ENCODE peak calls at places on chromosomes 4 and X, in six cellular contexts. N is neural crest cell, O is lower leg skin, A is natural killer cell, Y is H9, B is cardiac muscle cell. Q is an unnamed sample.

GRCh38 chr4:77599378-77599777 is 6.2 kb upstream of the CXCL13 start:
- DNase-seq in A (no peak), N (peak), B (peak), Y (peak), O (no peak), Q (no peak)

GRCh38 chr4:152065545-152065944 is 304.7 kb upstream of the GATB start:
- DNase-seq in B (no peak), O (no peak), Y (no peak), N (no peak), A (no peak), Q (no peak)

GRCh38 chrX:98380556-98380955 is 1496.8 kb downstream of the RPA4 start:
- DNase-seq in B (no peak), A (no peak), Y (peak), O (no peak), N (peak), Q (no peak)

GRCh38 chrX:19566359-19567141 is 51.2 kb upstream of the MAP3K15 start:
- DNase-seq in A (no peak), B (peak), O (no peak), N (no peak), Y (no peak), Q (no peak)

GRCh38 chr4:183220246-183220645 is 99.8 kb downstream of the CLDN22 start:
- DNase-seq in O (no peak), Y (no peak), B (no peak), A (no peak), N (no peak), Q (no peak)

GRCh38 chr4:40337523-40337922 is 2.4 kb downstream of the CHRNA9 start:
- DNase-seq in N (no peak), O (no peak), B (no peak), Y (no peak), A (no peak), Q (no peak)

GRCh38 chr4:153347117-153347516 is 2.6 kb downstream of the MND1 start:
- DNase-seq in O (no peak), B (no peak), A (no peak), N (no peak), Y (no peak), Q (no peak)

GRCh38 chr4:100357542-100357941 is 160.3 kb downstream of the EMCN start:
- DNase-seq in O (no peak), N (no peak), Y (no peak), A (no peak), B (no peak), Q (no peak)

GRCh38 chrX:110759785-110760184 is 35.8 kb downstream of the CHRDL1 start:
- DNase-seq in N (no peak), Y (no peak), O (no peak), A (no peak), B (no peak), Q (no peak)

GRCh38 chr4:187668683-187669082 is 326.9 kb upstream of the ZFP42 start:
- DNase-seq in A (no peak), O (no peak), Y (no peak), B (no peak), N (no peak), Q (no peak)

GRCh38 chr4:92600638-92601037 is 296.9 kb downstream of the GRID2 start:
- DNase-seq in O (no peak), N (no peak), B (no peak), A (no peak), Y (peak), Q (no peak)

GRCh38 chr4:2092653-2093000 is 33.5 kb downstream of the NAT8L start:
- DNase-seq in Y (no peak), B (no peak), O (no peak), N (no peak), A (no peak), Q (no peak)

GRCh38 chr4:2096073-2096609 is 37.0 kb downstream of the NAT8L start:
- DNase-seq in O (peak), B (no peak), Y (no peak), A (no peak), N (no peak), Q (no peak)

GRCh38 chr4:2093265-2093664 is 34.1 kb downstream of the NAT8L start:
- DNase-seq in A (peak), B (no peak), Y (no peak), O (peak), N (no peak), Q (no peak)

GRCh38 chr4:2095236-2096072 is 36.3 kb downstream of the NAT8L start:
- DNase-seq in Y (no peak), N (no peak), O (peak), A (no peak), B (no peak), Q (no peak)

GRCh38 chr4:2094545-2094944 is 35.4 kb downstream of the NAT8L start:
- DNase-seq in O (peak), B (no peak), Y (no peak), N (no peak), A (no peak), Q (no peak)
- TF ChIP-seq CTCF in O (no peak), B (no peak), Y (no peak), N (no peak), A (no peak), Q (no peak)

DNA sequence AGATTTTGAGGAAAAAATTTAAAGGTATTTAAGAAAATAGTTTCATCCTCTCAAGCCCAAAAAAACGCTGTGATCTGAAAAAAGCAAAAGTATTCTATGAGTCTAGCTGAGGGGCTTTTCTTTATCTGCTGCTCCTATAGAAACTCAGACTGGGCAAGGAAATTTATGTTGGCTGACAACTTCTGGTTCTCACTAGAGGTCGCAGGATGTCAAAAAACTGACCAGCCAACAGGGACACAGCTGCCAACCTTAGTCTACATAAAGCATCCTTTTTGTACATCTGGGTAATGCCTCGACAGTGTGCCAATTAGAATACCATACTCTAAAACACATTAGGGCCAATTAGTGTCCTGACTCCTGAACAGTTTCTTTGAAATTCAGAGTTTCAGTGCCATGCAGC is 8.8 kb upstream of the TLL1 start:
- DNase-seq in A (no peak), B (peak), Y (no peak), O (no peak), N (no peak), Q (no peak)
- TF ChIP-seq CTCF in A (no peak), B (peak), Y (peak), O (no peak), N (no peak), Q (no peak)

GRCh38 chrX:108541286-108541685 is 101.6 kb downstream of the COL4A5 start:
- DNase-seq in Y (no peak), N (no peak), A (no peak), O (no peak), B (no peak), Q (no peak)

DNA sequence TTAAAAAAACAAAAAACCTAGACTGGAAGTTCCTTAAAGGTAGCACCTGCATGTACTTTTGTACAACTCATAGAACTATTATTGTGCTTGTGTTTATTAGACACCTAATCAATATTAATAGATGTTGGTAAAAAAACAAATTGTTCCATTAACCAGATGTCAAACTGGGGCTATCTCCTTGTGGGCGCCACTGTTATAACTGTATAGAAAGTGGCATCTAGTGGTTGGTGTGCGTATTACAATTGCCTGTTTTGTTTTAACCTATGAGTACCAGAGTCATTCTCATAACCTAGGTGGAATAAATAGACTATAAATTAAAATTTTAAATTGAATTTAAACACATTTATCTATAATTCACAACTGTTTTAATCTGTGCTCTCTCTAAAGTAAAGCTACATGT is 97.4 kb downstream of the COL4A5 start:
- DNase-seq in A (no peak), N (peak), O (no peak), B (peak), Y (no peak), Q (no peak)
- TF ChIP-seq CTCF in A (no peak), N (peak), O (no peak), B (peak), Y (peak), Q (peak)

DNA sequence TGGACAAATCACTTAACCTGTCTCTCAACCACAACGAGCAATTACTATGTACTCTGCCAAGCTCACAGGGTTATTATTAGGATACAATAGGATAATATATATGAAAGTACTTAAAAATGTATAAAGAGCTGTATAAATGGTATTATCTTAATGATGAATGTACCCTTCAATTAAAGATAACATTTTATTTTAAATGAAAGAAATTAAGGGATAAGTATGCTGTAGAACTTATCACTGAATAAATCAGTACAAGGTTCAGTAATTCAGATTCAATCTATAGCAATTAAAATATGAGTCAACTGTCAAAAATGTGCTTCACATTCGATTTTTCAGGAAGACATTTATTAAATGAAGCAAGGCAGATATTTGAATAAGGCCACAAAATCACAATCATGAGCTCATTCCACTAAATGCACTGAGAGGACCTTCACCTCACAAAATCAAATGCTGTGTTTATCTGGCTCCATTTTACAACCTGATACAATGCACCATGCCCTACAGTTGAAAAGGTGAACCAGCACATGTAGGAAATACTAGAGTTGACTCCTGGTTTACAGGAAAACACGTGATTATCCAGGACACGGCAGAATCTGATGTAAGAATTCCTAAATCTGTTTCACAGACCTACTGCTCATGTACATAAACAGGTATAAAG is 4.4 kb downstream of the LRCH2 start:
- DNase-seq in B (no peak), O (no peak), N (no peak), A (no peak), Y (no peak), Q (no peak)
- TF ChIP-seq CTCF in B (no peak), O (no peak), N (no peak), A (no peak), Y (no peak), Q (no peak)